ENCODE peak calls at places on chromosomes 4 and X, in five cellular contexts. One of them, this sample, is unnamed. For H3K9me3 and H3K4me1, the result is how much of the 10 kb centered on the place peaks cover.

GRCh38 chr4:74793757-74794340 is 474 bp downstream of the BTC start:
- DNase-seq in MM.1S: peak
- DNase-seq in breast epithelium: peak
- DNase-seq in iPS DF 6.9: peak
- DNase-seq in aorta: peak
- DNase-seq in this sample: no peak

GRCh38 chr4:1206299-1207156 is 34.1 kb upstream of the SPON2 start:
- DNase-seq in iPS DF 6.9: no peak
- DNase-seq in MM.1S: no peak
- DNase-seq in breast epithelium: peak
- DNase-seq in aorta: peak
- DNase-seq in this sample: no peak

GRCh38 chrX:24133280-24133679 is 16.2 kb upstream of the ZFX start:
- DNase-seq in MM.1S: no peak
- DNase-seq in breast epithelium: no peak
- DNase-seq in iPS DF 6.9: no peak
- DNase-seq in aorta: no peak
- DNase-seq in this sample: no peak

GRCh38 chrX:13923845-13924244 is 105.8 kb downstream of the GEMIN8 start:
- DNase-seq in iPS DF 6.9: no peak
- DNase-seq in aorta: no peak
- DNase-seq in MM.1S: no peak
- DNase-seq in breast epithelium: no peak
- DNase-seq in this sample: no peak

GRCh38 chr4:26141916-26142638 is 178.7 kb upstream of the RBPJ start:
- DNase-seq in aorta: no peak
- DNase-seq in iPS DF 6.9: no peak
- DNase-seq in MM.1S: no peak
- DNase-seq in breast epithelium: no peak
- DNase-seq in this sample: no peak

GRCh38 chr4:76342191-76342590 is 35.7 kb downstream of the STBD1 start:
- DNase-seq in aorta: no peak
- DNase-seq in breast epithelium: no peak
- DNase-seq in MM.1S: no peak
- DNase-seq in iPS DF 6.9: no peak
- DNase-seq in this sample: no peak

GRCh38 chrX:107102980-107103379 is 15.6 kb downstream of the RBM41 start:
- DNase-seq in iPS DF 6.9: no peak
- DNase-seq in MM.1S: no peak
- DNase-seq in breast epithelium: no peak
- DNase-seq in aorta: no peak
- DNase-seq in this sample: no peak

GRCh38 chr4:129163427-129163826 is 67.5 kb downstream of the C4orf33 start:
- DNase-seq in breast epithelium: no peak
- DNase-seq in iPS DF 6.9: no peak
- DNase-seq in MM.1S: no peak
- DNase-seq in aorta: no peak
- DNase-seq in this sample: no peak

GRCh38 chrX:12971282-12972003 is 3.5 kb upstream of the TMSB4X start:
- DNase-seq in aorta: no peak
- DNase-seq in iPS DF 6.9: no peak
- DNase-seq in breast epithelium: no peak
- DNase-seq in MM.1S: no peak
- DNase-seq in this sample: no peak

GRCh38 chr4:95077864-95078263 is 320.1 kb downstream of the BMPR1B start:
- DNase-seq in aorta: no peak
- DNase-seq in breast epithelium: no peak
- DNase-seq in MM.1S: no peak
- DNase-seq in iPS DF 6.9: no peak
- DNase-seq in this sample: no peak

DNA sequence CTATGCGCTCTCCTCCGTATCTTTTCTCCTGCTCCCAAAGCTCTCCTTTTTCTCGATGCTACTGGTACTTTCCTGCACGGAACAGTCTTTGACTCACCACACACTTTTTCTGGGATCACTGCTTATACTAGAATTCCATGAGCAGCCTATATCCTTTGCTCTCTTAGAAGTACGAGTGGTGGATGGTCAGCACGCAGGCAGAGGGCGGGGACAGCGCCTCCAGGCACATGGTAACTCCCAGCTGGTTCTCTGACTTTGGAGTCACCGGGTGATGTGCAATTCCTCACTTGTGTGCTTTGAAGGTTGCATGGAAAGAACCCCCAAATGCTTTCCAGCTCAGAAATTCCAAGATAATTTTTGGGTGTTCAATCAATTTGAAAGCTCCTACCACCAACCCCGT is 56.0 kb downstream of the STX18 start:
- DNase-seq in MM.1S: no peak
- DNase-seq in aorta: no peak
- DNase-seq in iPS DF 6.9: no peak
- DNase-seq in breast epithelium: no peak
- DNase-seq in this sample: no peak
- H3K9me3 ChIP-seq in MM.1S: under half
- H3K9me3 ChIP-seq in aorta: under half
- H3K9me3 ChIP-seq in iPS DF 6.9: under half
- H3K9me3 ChIP-seq in breast epithelium: under half
- H3K9me3 ChIP-seq in this sample: under half

GRCh38 chrX:134631404-134632346 is 26.6 kb downstream of the PLAC1 start:
- DNase-seq in iPS DF 6.9: no peak
- DNase-seq in aorta: no peak
- DNase-seq in MM.1S: no peak
- DNase-seq in breast epithelium: no peak
- DNase-seq in this sample: no peak
- H3K27ac ChIP-seq in iPS DF 6.9: no peak
- H3K27ac ChIP-seq in aorta: no peak
- H3K27ac ChIP-seq in MM.1S: no peak
- H3K27ac ChIP-seq in breast epithelium: no peak
- H3K27ac ChIP-seq in this sample: no peak

GRCh38 chrX:3699841-3700381 is 13.5 kb downstream of the PRKX start:
- DNase-seq in iPS DF 6.9: no peak
- DNase-seq in aorta: no peak
- DNase-seq in MM.1S: peak
- DNase-seq in breast epithelium: no peak
- DNase-seq in this sample: peak

GRCh38 chrX:3697220-3697684 is 16.2 kb downstream of the PRKX start:
- DNase-seq in MM.1S: no peak
- DNase-seq in iPS DF 6.9: no peak
- DNase-seq in breast epithelium: no peak
- DNase-seq in aorta: no peak
- DNase-seq in this sample: no peak

GRCh38 chrX:3697701-3698279 is 15.7 kb downstream of the PRKX start:
- DNase-seq in iPS DF 6.9: no peak
- DNase-seq in breast epithelium: peak
- DNase-seq in MM.1S: no peak
- DNase-seq in aorta: peak
- DNase-seq in this sample: no peak
- H3K4me1 ChIP-seq in iPS DF 6.9: under half
- H3K4me1 ChIP-seq in breast epithelium: under half
- H3K4me1 ChIP-seq in MM.1S: under half
- H3K4me1 ChIP-seq in aorta: under half
- H3K4me1 ChIP-seq in this sample: under half

GRCh38 chr4:28436191-28437080 is 1575.8 kb downstream of the STIM2 start:
- DNase-seq in aorta: no peak
- DNase-seq in breast epithelium: no peak
- DNase-seq in MM.1S: no peak
- DNase-seq in iPS DF 6.9: no peak
- DNase-seq in this sample: no peak
- H3K9me3 ChIP-seq in aorta: under half
- H3K9me3 ChIP-seq in breast epithelium: under half
- H3K9me3 ChIP-seq in MM.1S: under half
- H3K9me3 ChIP-seq in iPS DF 6.9: under half
- H3K9me3 ChIP-seq in this sample: under half